ENCODE peak calls at places on chromosomes 7 and 10, in four cellular contexts. F is PC-3, Y is GM23338, X is GM06990. W is an unnamed sample.

GRCh38 chr7:146115665-146116451 is 743 bp upstream of the CNTNAP2 start:
- DNase-seq in F (peak), Y (peak), X (no peak), W (no peak)

GRCh38 chr10:29619273-29619672 is 15.5 kb downstream of the SVIL start:
- DNase-seq in F (peak), Y (no peak), X (no peak), W (no peak)

GRCh38 chr7:116172353-116172752 is 38.0 kb upstream of the TES start:
- DNase-seq in F (peak), Y (no peak), X (no peak), W (no peak)

GRCh38 chr10:60172363-60172990 is 217.2 kb downstream of the ANK3 start:
- DNase-seq in F (peak), Y (no peak), X (no peak), W (no peak)

GRCh38 chr10:133276435-133277201 is at the start of gene ADAM8:
- DNase-seq in F (peak), Y (peak), X (peak), W (no peak)

GRCh38 chr10:30070001-30070759 is 10.8 kb upstream of the JCAD start:
- DNase-seq in F (no peak), Y (no peak), X (no peak), W (no peak)

GRCh38 chr10:3406556-3406955 is 234.0 kb upstream of the PITRM1 start:
- DNase-seq in F (no peak), Y (no peak), X (no peak), W (peak)

GRCh38 chr10:110206988-110207804 is at the start of gene MXI1:
- DNase-seq in F (peak), Y (peak), X (peak), W (peak)

GRCh38 chr7:40793132-40793531 is 658.3 kb downstream of the SUGCT start:
- DNase-seq in F (peak), Y (no peak), X (no peak), W (no peak)

GRCh38 chr7:70405241-70405640 is 726.7 kb upstream of the GALNT17 start:
- DNase-seq in F (no peak), Y (no peak), X (no peak), W (no peak)

GRCh38 chr10:16909271-16909767 is 92.1 kb upstream of the RSU1 start:
- DNase-seq in F (no peak), Y (no peak), X (no peak), W (no peak)

GRCh38 chr7:90597527-90597871 is 1.4 kb downstream of the CDK14 start:
- DNase-seq in F (no peak), Y (no peak), X (no peak), W (no peak)
- H3K4me3 ChIP-seq in F (peak), Y (peak), X (peak), W (no peak)

GRCh38 chr7:149329787-149330334 is 67.9 kb downstream of the ZNF783 start:
- DNase-seq in F (no peak), Y (no peak), X (no peak), W (no peak)

GRCh38 chr7:149334930-149335329 is 72.9 kb downstream of the ZNF783 start:
- DNase-seq in F (no peak), Y (no peak), X (no peak), W (no peak)

GRCh38 chr7:149330914-149331567 is 69.0 kb downstream of the ZNF783 start:
- DNase-seq in F (peak), Y (no peak), X (no peak), W (no peak)

GRCh38 chr7:149333321-149333717 is 71.3 kb downstream of the ZNF783 start:
- DNase-seq in F (no peak), Y (no peak), X (no peak), W (no peak)

DNA sequence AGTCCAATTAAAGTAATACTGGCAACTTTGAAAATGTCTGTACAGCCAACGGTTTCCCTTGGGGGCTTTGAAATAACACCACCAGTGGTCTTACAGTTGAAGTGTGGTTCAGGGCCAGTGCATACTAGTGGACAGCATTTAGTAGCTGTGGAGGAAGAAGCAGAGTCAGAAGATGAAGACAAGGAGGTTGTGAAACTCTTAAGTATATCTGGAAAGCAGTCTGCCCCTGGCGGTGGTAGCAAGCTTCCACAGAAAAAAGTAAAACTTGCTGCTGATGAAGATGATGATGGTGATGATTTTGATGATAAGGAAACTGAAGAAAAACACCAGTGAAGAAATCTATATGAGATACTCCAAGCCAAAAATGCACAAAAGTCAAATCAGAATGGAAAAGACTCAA is 72.2 kb downstream of the ZNF783 start:
- DNase-seq in F (no peak), Y (no peak), X (no peak), W (no peak)
- TF ChIP-seq CTCF in F (no peak), Y (peak), X (peak), W (no peak)

DNA sequence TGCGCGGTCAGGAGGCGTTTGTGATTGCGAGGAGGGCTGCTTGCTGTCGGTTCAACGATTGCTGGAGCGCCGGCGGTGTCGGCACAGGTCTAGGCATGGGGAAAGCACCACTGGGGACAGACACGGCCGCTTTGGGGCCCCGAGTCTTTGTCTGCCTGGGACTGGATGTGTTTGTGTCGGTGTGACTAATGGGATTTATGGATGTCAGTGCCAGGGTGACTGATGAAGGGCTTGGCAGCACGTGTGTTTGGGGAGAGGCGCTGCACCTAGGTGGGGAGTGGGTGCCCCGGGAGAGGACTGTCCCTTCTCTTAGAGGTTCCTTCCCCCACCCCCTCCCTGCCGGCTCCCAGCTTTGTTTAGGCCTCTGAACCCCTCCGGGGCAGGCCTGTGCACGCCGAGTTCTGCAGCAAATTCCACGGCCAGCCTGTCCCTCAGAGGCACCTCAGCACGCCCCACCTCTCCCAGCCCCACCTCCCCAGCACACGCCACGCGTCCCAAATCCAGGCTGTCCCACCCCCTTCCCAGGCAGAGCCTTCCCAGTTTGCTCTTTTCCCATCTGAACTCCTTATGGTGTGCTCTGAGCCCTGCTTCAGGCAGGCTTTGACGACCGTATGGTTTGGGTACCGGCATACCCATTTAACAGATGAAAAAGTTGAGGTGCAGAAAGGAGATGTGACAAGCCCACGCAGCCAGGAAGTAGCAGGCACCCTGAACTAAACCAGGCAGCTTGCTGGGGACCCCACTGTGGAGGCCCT is 6.4 kb upstream of the TNRC18 start:
- DNase-seq in F (peak), Y (peak), X (no peak), W (peak)
- H3K4me3 ChIP-seq in F (peak), Y (peak), X (no peak), W (peak)

DNA sequence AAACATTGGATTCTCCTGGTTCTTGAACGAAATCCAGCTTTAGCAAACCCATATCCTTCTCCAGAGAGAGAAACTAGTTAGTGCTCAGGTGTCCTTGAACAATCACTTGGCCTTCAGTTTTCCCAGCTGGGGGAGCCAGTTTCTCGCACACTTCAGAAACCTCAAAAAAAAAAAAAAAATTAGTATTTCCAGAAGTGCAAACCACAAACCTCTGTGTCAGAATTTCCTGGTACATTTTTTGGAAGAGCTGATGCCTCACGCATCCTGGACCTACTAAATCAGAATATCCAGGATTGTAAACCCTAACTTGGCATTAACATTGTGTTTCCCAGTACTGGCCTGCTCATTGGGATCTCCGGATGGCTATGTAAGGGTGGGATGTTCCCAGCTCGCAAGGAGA is 143.4 kb upstream of the EGR2 start:
- DNase-seq in F (peak), Y (no peak), X (no peak), W (no peak)
- TF ChIP-seq CTCF in F (peak), Y (no peak), X (no peak), W (no peak)